ENCODE peak calls at places on chromosomes 1 and 21, in six cellular contexts. One of them, this sample, is unnamed.

GRCh38 chr1:226793620-226794276 is 54.7 kb upstream of the ITPKB start:
- DNase-seq in OCI-LY7: no peak
- DNase-seq in astrocyte of the spinal cord: no peak
- DNase-seq in cardiac fibroblast: no peak
- DNase-seq in coronary artery: no peak
- DNase-seq in Caco-2: no peak
- DNase-seq in this sample: no peak

GRCh38 chr1:61782771-61783170 is 40.5 kb downstream of the PATJ start:
- DNase-seq in coronary artery: no peak
- DNase-seq in Caco-2: no peak
- DNase-seq in OCI-LY7: no peak
- DNase-seq in astrocyte of the spinal cord: no peak
- DNase-seq in cardiac fibroblast: no peak
- DNase-seq in this sample: no peak

GRCh38 chr1:204498980-204499379 is 4.4 kb upstream of the PIK3C2B start:
- DNase-seq in OCI-LY7: peak
- DNase-seq in cardiac fibroblast: no peak
- DNase-seq in coronary artery: no peak
- DNase-seq in Caco-2: no peak
- DNase-seq in astrocyte of the spinal cord: no peak
- DNase-seq in this sample: no peak

GRCh38 chr1:198113302-198113701 is 43.5 kb upstream of the NEK7 start:
- DNase-seq in astrocyte of the spinal cord: no peak
- DNase-seq in cardiac fibroblast: peak
- DNase-seq in Caco-2: no peak
- DNase-seq in OCI-LY7: no peak
- DNase-seq in coronary artery: no peak
- DNase-seq in this sample: no peak

GRCh38 chr1:2528611-2528965 is 1.5 kb downstream of the HES5 start:
- DNase-seq in OCI-LY7: no peak
- DNase-seq in cardiac fibroblast: no peak
- DNase-seq in coronary artery: no peak
- DNase-seq in astrocyte of the spinal cord: no peak
- DNase-seq in Caco-2: no peak
- DNase-seq in this sample: no peak

GRCh38 chr1:221881805-221882581 is 140.1 kb upstream of the DUSP10 start:
- DNase-seq in OCI-LY7: no peak
- DNase-seq in coronary artery: no peak
- DNase-seq in Caco-2: no peak
- DNase-seq in cardiac fibroblast: no peak
- DNase-seq in astrocyte of the spinal cord: no peak
- DNase-seq in this sample: no peak

GRCh38 chr1:197302775-197303174 is 34.7 kb downstream of the CRB1 start:
- DNase-seq in cardiac fibroblast: no peak
- DNase-seq in Caco-2: no peak
- DNase-seq in coronary artery: no peak
- DNase-seq in OCI-LY7: no peak
- DNase-seq in astrocyte of the spinal cord: peak
- DNase-seq in this sample: no peak

GRCh38 chr1:9652379-9653194 is 1.1 kb downstream of the PIK3CD start:
- DNase-seq in Caco-2: no peak
- DNase-seq in coronary artery: no peak
- DNase-seq in cardiac fibroblast: peak
- DNase-seq in OCI-LY7: peak
- DNase-seq in astrocyte of the spinal cord: no peak
- DNase-seq in this sample: peak

GRCh38 chr1:50023292-50024159 is at the start of gene AGBL4:
- DNase-seq in cardiac fibroblast: peak
- DNase-seq in coronary artery: no peak
- DNase-seq in OCI-LY7: no peak
- DNase-seq in astrocyte of the spinal cord: peak
- DNase-seq in Caco-2: peak
- DNase-seq in this sample: peak

GRCh38 chr1:19785660-19786059 is 14.1 kb downstream of the TMCO4 start:
- DNase-seq in cardiac fibroblast: no peak
- DNase-seq in astrocyte of the spinal cord: no peak
- DNase-seq in OCI-LY7: no peak
- DNase-seq in Caco-2: no peak
- DNase-seq in coronary artery: no peak
- DNase-seq in this sample: no peak

GRCh38 chr1:203475012-203475981 is at the start of gene PRELP:
- DNase-seq in coronary artery: peak
- DNase-seq in cardiac fibroblast: peak
- DNase-seq in Caco-2: peak
- DNase-seq in OCI-LY7: no peak
- DNase-seq in astrocyte of the spinal cord: no peak
- DNase-seq in this sample: no peak

GRCh38 chr1:204894031-204894430 is 23.4 kb downstream of the NFASC start:
- DNase-seq in cardiac fibroblast: peak
- DNase-seq in OCI-LY7: no peak
- DNase-seq in Caco-2: no peak
- DNase-seq in astrocyte of the spinal cord: no peak
- DNase-seq in coronary artery: no peak
- DNase-seq in this sample: no peak

GRCh38 chr1:115423776-115424175 is 85.7 kb upstream of the NGF start:
- DNase-seq in astrocyte of the spinal cord: no peak
- DNase-seq in OCI-LY7: no peak
- DNase-seq in coronary artery: no peak
- DNase-seq in cardiac fibroblast: no peak
- DNase-seq in Caco-2: no peak
- DNase-seq in this sample: no peak

GRCh38 chr21:15050588-15051377 is 14.0 kb downstream of the NRIP1 start:
- DNase-seq in OCI-LY7: no peak
- DNase-seq in astrocyte of the spinal cord: no peak
- DNase-seq in cardiac fibroblast: no peak
- DNase-seq in coronary artery: no peak
- DNase-seq in Caco-2: no peak
- DNase-seq in this sample: no peak

GRCh38 chr1:55204997-55205396 is 10.2 kb downstream of the USP24 start:
- DNase-seq in cardiac fibroblast: peak
- DNase-seq in OCI-LY7: no peak
- DNase-seq in coronary artery: no peak
- DNase-seq in Caco-2: no peak
- DNase-seq in astrocyte of the spinal cord: no peak
- DNase-seq in this sample: no peak

GRCh38 chr1:37259019-37259418 is 215.4 kb upstream of the ZC3H12A start:
- DNase-seq in coronary artery: no peak
- DNase-seq in OCI-LY7: no peak
- DNase-seq in astrocyte of the spinal cord: no peak
- DNase-seq in Caco-2: no peak
- DNase-seq in cardiac fibroblast: no peak
- DNase-seq in this sample: no peak
- TF ChIP-seq CTCF in coronary artery: no peak
- TF ChIP-seq CTCF in OCI-LY7: no peak
- TF ChIP-seq CTCF in astrocyte of the spinal cord: no peak
- TF ChIP-seq CTCF in Caco-2: no peak
- TF ChIP-seq CTCF in cardiac fibroblast: no peak
- TF ChIP-seq CTCF in this sample: no peak

DNA sequence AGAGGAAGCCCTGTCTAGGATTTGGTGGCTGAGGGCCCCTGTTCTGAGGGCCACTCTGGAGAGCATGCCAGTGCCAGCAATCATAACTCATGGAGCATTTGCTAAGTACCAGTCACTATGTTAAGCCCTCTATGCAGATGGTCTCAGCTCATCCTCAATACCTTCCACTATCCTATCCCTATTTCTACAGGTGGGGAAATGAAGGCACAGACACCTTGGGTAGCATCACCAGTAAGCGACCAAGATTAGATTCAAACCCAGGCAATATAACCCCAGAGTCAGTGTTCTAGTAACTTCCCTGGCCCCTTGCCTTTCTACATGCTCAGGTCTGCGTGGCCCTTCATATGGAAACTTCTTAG is 7.9 kb upstream of the NBPF1 start:
- DNase-seq in cardiac fibroblast: no peak
- DNase-seq in coronary artery: no peak
- DNase-seq in Caco-2: no peak
- DNase-seq in astrocyte of the spinal cord: no peak
- DNase-seq in OCI-LY7: no peak
- DNase-seq in this sample: no peak
- TF ChIP-seq CTCF in cardiac fibroblast: no peak
- TF ChIP-seq CTCF in coronary artery: peak
- TF ChIP-seq CTCF in Caco-2: no peak
- TF ChIP-seq CTCF in astrocyte of the spinal cord: no peak
- TF ChIP-seq CTCF in OCI-LY7: no peak
- TF ChIP-seq CTCF in this sample: peak

GRCh38 chr1:27719286-27720251 is 6.2 kb upstream of the FAM76A start:
- DNase-seq in astrocyte of the spinal cord: peak
- DNase-seq in coronary artery: no peak
- DNase-seq in Caco-2: no peak
- DNase-seq in cardiac fibroblast: peak
- DNase-seq in OCI-LY7: peak
- DNase-seq in this sample: no peak
- TF ChIP-seq CTCF in astrocyte of the spinal cord: peak
- TF ChIP-seq CTCF in coronary artery: no peak
- TF ChIP-seq CTCF in Caco-2: peak
- TF ChIP-seq CTCF in cardiac fibroblast: peak
- TF ChIP-seq CTCF in OCI-LY7: peak
- TF ChIP-seq CTCF in this sample: no peak

GRCh38 chr1:215911406-215911968 is 344.4 kb downstream of the KCTD3 start:
- DNase-seq in astrocyte of the spinal cord: peak
- DNase-seq in coronary artery: no peak
- DNase-seq in cardiac fibroblast: peak
- DNase-seq in Caco-2: no peak
- DNase-seq in OCI-LY7: no peak
- DNase-seq in this sample: no peak
- TF ChIP-seq CTCF in astrocyte of the spinal cord: peak
- TF ChIP-seq CTCF in coronary artery: no peak
- TF ChIP-seq CTCF in cardiac fibroblast: no peak
- TF ChIP-seq CTCF in Caco-2: peak
- TF ChIP-seq CTCF in OCI-LY7: no peak
- TF ChIP-seq CTCF in this sample: peak

GRCh38 chr1:23101891-23102688 is 66.6 kb downstream of the LUZP1 start:
- DNase-seq in Caco-2: no peak
- DNase-seq in OCI-LY7: no peak
- DNase-seq in astrocyte of the spinal cord: no peak
- DNase-seq in coronary artery: no peak
- DNase-seq in cardiac fibroblast: peak
- DNase-seq in this sample: no peak

GRCh38 chr1:23099171-23099536 is 69.5 kb downstream of the LUZP1 start:
- DNase-seq in coronary artery: no peak
- DNase-seq in OCI-LY7: no peak
- DNase-seq in Caco-2: no peak
- DNase-seq in astrocyte of the spinal cord: no peak
- DNase-seq in cardiac fibroblast: no peak
- DNase-seq in this sample: no peak

GRCh38 chr1:23098463-23099170 is 70.0 kb downstream of the LUZP1 start:
- DNase-seq in Caco-2: peak
- DNase-seq in astrocyte of the spinal cord: peak
- DNase-seq in coronary artery: no peak
- DNase-seq in OCI-LY7: peak
- DNase-seq in cardiac fibroblast: peak
- DNase-seq in this sample: peak

GRCh38 chr1:23101101-23101827 is 67.4 kb downstream of the LUZP1 start:
- DNase-seq in OCI-LY7: no peak
- DNase-seq in coronary artery: no peak
- DNase-seq in Caco-2: no peak
- DNase-seq in astrocyte of the spinal cord: no peak
- DNase-seq in cardiac fibroblast: no peak
- DNase-seq in this sample: no peak

DNA sequence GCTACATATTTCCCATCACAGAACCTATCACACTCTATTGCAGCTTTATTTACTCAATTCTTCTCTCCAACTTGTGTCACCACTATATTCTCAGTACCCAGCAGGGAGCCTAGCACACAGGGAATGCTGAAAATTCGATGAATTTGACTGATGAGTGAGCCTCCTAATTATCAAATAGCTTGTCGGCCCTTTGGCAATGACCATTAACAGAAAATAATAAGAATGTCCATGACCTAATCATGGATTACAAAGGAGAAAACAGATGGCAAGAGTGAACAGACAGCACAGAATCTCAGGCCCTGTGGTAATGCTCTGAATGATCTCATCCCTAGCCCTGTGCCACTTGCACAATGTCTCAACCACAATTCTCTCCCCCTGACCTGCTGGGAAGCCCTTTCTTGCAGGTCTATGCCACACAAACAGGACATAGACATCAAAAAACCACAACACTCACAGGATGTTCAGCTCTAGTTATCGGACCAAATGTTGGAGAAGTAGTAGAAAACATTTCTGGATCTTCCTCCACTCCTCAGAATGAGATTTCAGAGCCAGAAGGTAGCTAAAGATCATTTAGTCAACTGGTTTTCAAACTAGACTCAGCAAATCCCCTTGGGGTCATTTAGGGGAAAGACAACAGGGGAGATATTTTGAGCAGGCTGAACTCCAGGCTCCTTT is 68.4 kb downstream of the LUZP1 start:
- DNase-seq in Caco-2: no peak
- DNase-seq in cardiac fibroblast: peak
- DNase-seq in coronary artery: no peak
- DNase-seq in astrocyte of the spinal cord: peak
- DNase-seq in OCI-LY7: no peak
- DNase-seq in this sample: peak
- TF ChIP-seq CTCF in Caco-2: no peak
- TF ChIP-seq CTCF in cardiac fibroblast: peak
- TF ChIP-seq CTCF in coronary artery: no peak
- TF ChIP-seq CTCF in astrocyte of the spinal cord: no peak
- TF ChIP-seq CTCF in OCI-LY7: no peak
- TF ChIP-seq CTCF in this sample: no peak

GRCh38 chr1:4048076-4048475 is 148.0 kb upstream of the C1orf174 start:
- DNase-seq in Caco-2: no peak
- DNase-seq in astrocyte of the spinal cord: no peak
- DNase-seq in OCI-LY7: peak
- DNase-seq in cardiac fibroblast: no peak
- DNase-seq in coronary artery: no peak
- DNase-seq in this sample: no peak
- TF ChIP-seq CTCF in Caco-2: no peak
- TF ChIP-seq CTCF in astrocyte of the spinal cord: no peak
- TF ChIP-seq CTCF in OCI-LY7: peak
- TF ChIP-seq CTCF in cardiac fibroblast: no peak
- TF ChIP-seq CTCF in coronary artery: no peak
- TF ChIP-seq CTCF in this sample: no peak

GRCh38 chr1:54190526-54190925 is 9.3 kb downstream of the CYB5RL start:
- DNase-seq in coronary artery: no peak
- DNase-seq in Caco-2: no peak
- DNase-seq in OCI-LY7: no peak
- DNase-seq in astrocyte of the spinal cord: no peak
- DNase-seq in cardiac fibroblast: no peak
- DNase-seq in this sample: no peak
- TF ChIP-seq CTCF in coronary artery: no peak
- TF ChIP-seq CTCF in Caco-2: no peak
- TF ChIP-seq CTCF in OCI-LY7: no peak
- TF ChIP-seq CTCF in astrocyte of the spinal cord: no peak
- TF ChIP-seq CTCF in cardiac fibroblast: no peak
- TF ChIP-seq CTCF in this sample: no peak